ENCODE peak calls at places on chromosomes 13 and 19, in five cellular contexts. T is Peyer's patch, O is mesendoderm, L is pancreas, V is prostate gland. B is an unnamed sample.
A peak's percentile ranks its signal among the peaks of the same experiment; 100 is the strongest.

GRCh38 chr13:74134777-74135305 is 637 bp upstream of the KLF12 start:
- DNase-seq in T (peak; percentile 66), O (peak; percentile 68), L (peak; percentile 61), V (peak; percentile 18), B (peak; percentile 70)

GRCh38 chr13:21120191-21120590 is 56.2 kb downstream of the SKA3 start:
- DNase-seq in T (no peak), O (no peak), L (no peak), V (no peak), B (no peak)

GRCh38 chr13:29925457-29925856 is 75.0 kb upstream of the UBL3 start:
- DNase-seq in T (no peak), O (no peak), L (peak; percentile 79), V (peak; percentile 96), B (peak; percentile 83)

GRCh38 chr19:14015454-14016035 is 9.4 kb upstream of the RFX1 start:
- DNase-seq in T (no peak), O (no peak), L (no peak), V (no peak), B (no peak)

GRCh38 chr13:76836311-76836710 is 49.9 kb downstream of the KCTD12 start:
- DNase-seq in T (no peak), O (no peak), L (no peak), V (no peak), B (no peak)

GRCh38 chr19:55156202-55157063 is 1.1 kb downstream of the TNNI3 start:
- DNase-seq in T (no peak), O (peak; percentile 91), L (peak; percentile 80), V (no peak), B (peak; percentile 91)

GRCh38 chr13:78121001-78121400 is 202.4 kb upstream of the EDNRB start:
- DNase-seq in T (no peak), O (peak; percentile 61), L (no peak), V (no peak), B (no peak)

GRCh38 chr19:21970466-21970865 is 40.3 kb downstream of the ZNF208 start:
- DNase-seq in T (no peak), O (no peak), L (no peak), V (no peak), B (no peak)

GRCh38 chr13:32491028-32491427 is 47.6 kb downstream of the N4BP2L2 start:
- DNase-seq in T (no peak), O (no peak), L (no peak), V (no peak), B (no peak)

GRCh38 chr13:22082437-22083100 is 411.7 kb downstream of the FGF9 start:
- DNase-seq in T (no peak), O (peak; percentile 80), L (no peak), V (no peak), B (no peak)

GRCh38 chr19:1767464-1767933 is 14.2 kb downstream of the ONECUT3 start:
- DNase-seq in T (peak; percentile 38), O (no peak), L (peak; percentile 58), V (no peak), B (peak; percentile 47)

GRCh38 chr19:6484831-6485230 is 3.2 kb upstream of the DENND1C start:
- DNase-seq in T (no peak), O (no peak), L (no peak), V (no peak), B (no peak)

GRCh38 chr19:6416658-6417405 is 7.8 kb downstream of the KHSRP start:
- DNase-seq in T (no peak), O (no peak), L (no peak), V (no peak), B (no peak)

GRCh38 chr19:19059837-19060611 is 3.8 kb upstream of the SLC25A42 start:
- DNase-seq in T (no peak), O (no peak), L (no peak), V (peak; percentile 44), B (no peak)
- H3K27ac ChIP-seq in T (no peak overlapping the region), O (no peak overlapping the region), L (no peak overlapping the region), V (no peak overlapping the region), B (no peak overlapping the region)

GRCh38 chr13:98307392-98307743 is 130.3 kb upstream of the RNF113B start:
- DNase-seq in T (no peak), O (no peak), L (no peak), V (no peak), B (no peak)

GRCh38 chr13:98300956-98301641 is 124.0 kb upstream of the RNF113B start:
- DNase-seq in T (no peak), O (no peak), L (no peak), V (peak; percentile 77), B (no peak)

GRCh38 chr13:98305670-98306069 is 128.6 kb upstream of the RNF113B start:
- DNase-seq in T (no peak), O (no peak), L (no peak), V (no peak), B (no peak)

GRCh38 chr13:98301721-98302120 is 124.7 kb upstream of the RNF113B start:
- DNase-seq in T (no peak), O (no peak), L (no peak), V (no peak), B (no peak)

GRCh38 chr13:98303858-98304257 is 126.8 kb upstream of the RNF113B start:
- DNase-seq in T (no peak), O (no peak), L (no peak), V (no peak), B (no peak)
- H3K27ac ChIP-seq in T (no peak overlapping the region), O (no peak overlapping the region), L (no peak overlapping the region), V (no peak overlapping the region), B (no peak overlapping the region)

GRCh38 chr19:46926201-46927071 is 65.6 kb downstream of the ARHGAP35 start:
- DNase-seq in T (no peak), O (no peak), L (no peak), V (no peak), B (no peak)

GRCh38 chr19:46927893-46928292 is 67.1 kb downstream of the ARHGAP35 start:
- DNase-seq in T (no peak), O (no peak), L (no peak), V (no peak), B (no peak)

GRCh38 chr19:46931197-46931596 is 70.4 kb downstream of the ARHGAP35 start:
- DNase-seq in T (no peak), O (no peak), L (no peak), V (no peak), B (no peak)

GRCh38 chr19:46927106-46927505 is 66.3 kb downstream of the ARHGAP35 start:
- DNase-seq in T (no peak), O (no peak), L (no peak), V (no peak), B (no peak)

DNA sequence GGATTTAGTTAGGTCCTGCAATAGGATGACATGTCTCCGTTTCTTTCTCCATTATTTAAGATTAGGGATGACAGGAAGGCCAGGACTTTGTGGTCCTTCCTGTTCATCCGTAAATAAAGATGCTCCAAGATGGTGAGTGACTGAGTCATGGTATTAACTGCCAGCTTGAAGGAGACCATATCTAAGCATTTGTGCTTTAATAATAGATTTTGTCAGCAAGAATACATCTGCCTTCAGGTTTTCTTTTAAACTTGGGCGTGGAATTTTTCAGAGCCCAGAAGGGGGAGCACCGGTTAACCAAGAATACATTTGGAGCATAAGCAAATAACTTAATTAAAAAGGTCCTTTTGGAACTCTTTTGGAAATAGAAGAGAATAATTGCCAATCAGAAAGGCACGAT is 68.2 kb downstream of the ARHGAP35 start:
- DNase-seq in T (no peak), O (no peak), L (no peak), V (no peak), B (no peak)
- H3K27ac ChIP-seq in T (no peak overlapping the region), O (no peak overlapping the region), L (no peak overlapping the region), V (no peak overlapping the region), B (no peak overlapping the region)

DNA sequence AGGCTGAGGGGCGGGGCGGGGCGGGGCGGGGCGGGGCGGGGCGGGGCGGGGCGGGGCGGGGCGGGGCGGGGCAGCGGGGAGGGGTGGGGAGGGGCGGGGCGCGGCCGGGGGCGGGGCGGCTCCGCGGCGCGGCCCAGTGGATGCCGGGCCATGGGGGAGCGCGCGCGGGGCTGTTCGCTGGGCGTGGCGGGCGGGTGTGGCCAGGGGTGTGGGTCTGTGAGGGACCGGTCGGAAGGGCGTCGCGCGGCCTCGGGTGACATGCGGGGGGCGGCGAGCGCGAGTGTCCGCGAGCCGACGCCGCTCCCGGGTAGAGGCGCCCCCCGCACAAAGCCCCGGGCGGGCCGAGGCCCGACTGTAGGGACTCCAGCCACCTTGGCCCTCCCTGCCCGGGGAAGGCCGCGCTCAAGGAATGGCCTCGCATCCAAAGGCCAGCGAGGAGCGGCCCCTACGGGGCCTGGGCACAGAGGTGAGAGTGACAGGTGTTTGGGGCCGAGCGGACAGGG is at the start of gene ZFP28:
- DNase-seq in T (peak; percentile 70), O (peak; percentile 65), L (peak; percentile 87), V (peak; percentile 73), B (peak; percentile 81)
- H3K27ac ChIP-seq in T (peak within 1 kb of the TSS; percentile 86), O (peak within 1 kb of the TSS; percentile 84), L (peak within 1 kb of the TSS; percentile 76), V (peak within 1 kb of the TSS; percentile 88), B (peak within 1 kb of the TSS; percentile 86)

DNA sequence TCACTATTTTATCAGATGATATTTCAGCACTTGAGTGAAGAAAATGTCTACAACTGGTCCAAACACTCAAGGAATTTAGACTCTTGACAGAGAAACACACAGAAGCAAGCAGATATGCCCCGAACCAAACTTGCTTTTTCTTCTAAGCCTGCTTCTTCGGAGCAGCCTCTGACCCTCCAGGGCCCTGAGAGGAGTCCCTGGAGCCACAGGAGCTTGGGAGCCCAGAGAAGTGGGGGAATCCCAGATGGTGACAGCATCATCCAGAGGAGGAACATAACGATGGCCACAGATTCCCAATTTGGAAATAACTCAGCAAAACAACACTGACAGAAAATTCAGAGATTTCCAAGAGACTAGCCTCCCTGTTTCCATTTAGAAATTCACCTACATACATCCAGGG is 2.2 kb upstream of the PVR start:
- DNase-seq in T (no peak), O (no peak), L (no peak), V (no peak), B (no peak)
- H3K27ac ChIP-seq in T (no peak overlapping the region), O (no peak overlapping the region), L (no peak overlapping the region), V (no peak overlapping the region), B (no peak overlapping the region)

GRCh38 chr19:40366697-40367561 is 18.4 kb downstream of the PLD3 start:
- DNase-seq in T (no peak), O (peak; percentile 90), L (no peak), V (no peak), B (no peak)
- H3K27ac ChIP-seq in T (no peak overlapping the region), O (peak overlapping the region; percentile 34), L (no peak overlapping the region), V (no peak overlapping the region), B (no peak overlapping the region)

GRCh38 chr13:94854688-94855087 is 142.3 kb upstream of the SOX21 start:
- DNase-seq in T (no peak), O (no peak), L (no peak), V (no peak), B (no peak)

DNA sequence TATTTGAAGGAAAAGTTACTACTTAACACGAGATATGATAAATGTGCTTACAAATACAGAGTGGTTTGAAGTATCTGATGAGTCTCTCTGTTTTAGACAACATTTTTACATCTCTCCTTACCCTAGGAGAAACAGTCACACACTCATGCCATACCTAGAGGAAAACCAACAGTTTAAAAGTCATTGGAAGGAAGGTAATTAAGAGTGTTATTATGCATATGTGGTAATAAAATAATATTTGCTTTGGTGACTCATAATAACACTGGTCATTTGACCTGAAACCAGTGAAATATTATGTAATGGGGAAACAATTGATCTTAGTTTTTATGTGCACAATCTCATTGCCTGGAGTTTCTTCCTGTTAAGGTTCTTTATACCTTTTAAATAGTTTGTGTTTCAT is 136.9 kb upstream of the SOX21 start:
- DNase-seq in T (no peak), O (no peak), L (no peak), V (no peak), B (no peak)
- H3K27ac ChIP-seq in T (no peak overlapping the region), O (no peak overlapping the region), L (no peak overlapping the region), V (no peak overlapping the region), B (no peak overlapping the region)

B was measured in colonic mucosa.